ENCODE peak calls at places on chromosomes 1 and 21, in eight cellular contexts. H, Q, R, M, A, E, N and T are unnamed samples.

GRCh38 chr1:37705399-37705798 is 13.1 kb downstream of the CDCA8 start:
- DNase-seq in H (no peak), Q (no peak), R (no peak), M (no peak), A (peak; percentile 32), E (no peak), N (no peak), T (no peak)

GRCh38 chr1:217747156-217747769 is 116.1 kb downstream of the SPATA17 start:
- DNase-seq in H (no peak), Q (peak; percentile 57), R (no peak), M (no peak), A (no peak), E (no peak), N (peak; percentile 44), T (no peak)

GRCh38 chr1:67843746-67844145 is 10.5 kb upstream of the GNG12 start:
- DNase-seq in H (no peak), Q (no peak), R (no peak), M (no peak), A (no peak), E (no peak), N (no peak), T (no peak)

GRCh38 chr1:160428655-160429054 is 28.3 kb downstream of the VANGL2 start:
- DNase-seq in H (peak; percentile 37), Q (peak; percentile 72), R (peak; percentile 56), M (peak; percentile 52), A (no peak), E (no peak), N (peak; percentile 54), T (peak; percentile 49)

GRCh38 chr1:176118985-176119384 is 88.1 kb downstream of the COP1 start:
- DNase-seq in H (no peak), Q (no peak), R (no peak), M (no peak), A (no peak), E (no peak), N (no peak), T (no peak)

GRCh38 chr1:176379626-176380339 is 83.2 kb upstream of the PAPPA2 start:
- DNase-seq in H (no peak), Q (peak; percentile 1), R (no peak), M (peak; percentile 13), A (no peak), E (no peak), N (peak; percentile 5), T (no peak)

GRCh38 chr1:177170756-177171535 is at the start of gene BRINP2:
- DNase-seq in H (peak; percentile 50), Q (peak; percentile 30), R (peak; percentile 37), M (no peak), A (peak; percentile 24), E (no peak), N (peak; percentile 52), T (peak; percentile 28)

GRCh38 chr1:1562556-1563195 is 12.0 kb downstream of the SSU72 start:
- DNase-seq in H (no peak), Q (no peak), R (no peak), M (no peak), A (no peak), E (no peak), N (no peak), T (no peak)

GRCh38 chr1:228163004-228163753 is 2.4 kb upstream of the IBA57 start:
- DNase-seq in H (peak; percentile 59), Q (peak; percentile 67), R (peak; percentile 34), M (no peak), A (peak; percentile 82), E (peak; percentile 87), N (peak; percentile 82), T (peak; percentile 5)

GRCh38 chr1:62523860-62524259 is 73.5 kb upstream of the ANGPTL3 start:
- DNase-seq in H (no peak), Q (no peak), R (no peak), M (no peak), A (no peak), E (no peak), N (no peak), T (no peak)

GRCh38 chr1:235878082-235878781 is 11.5 kb upstream of the LYST start:
- DNase-seq in H (no peak), Q (no peak), R (no peak), M (peak; percentile 19), A (no peak), E (no peak), N (no peak), T (no peak)

GRCh38 chr1:208280184-208280583 is 36.0 kb upstream of the PLXNA2 start:
- DNase-seq in H (no peak), Q (no peak), R (no peak), M (no peak), A (no peak), E (no peak), N (no peak), T (no peak)

GRCh38 chr1:82565546-82565945 is 764.8 kb downstream of the ADGRL2 start:
- DNase-seq in H (no peak), Q (peak; percentile 61), R (peak; percentile 15), M (peak; percentile 13), A (no peak), E (no peak), N (peak; percentile 86), T (no peak)

GRCh38 chr1:231053493-231054162 is 13.6 kb upstream of the FAM89A start:
- DNase-seq in H (no peak), Q (peak; percentile 93), R (peak; percentile 78), M (peak; percentile 16), A (peak; percentile 20), E (no peak), N (no peak), T (no peak)

GRCh38 chr1:235932090-235932510 is 65.4 kb upstream of the LYST start:
- DNase-seq in H (no peak), Q (no peak), R (no peak), M (no peak), A (no peak), E (no peak), N (peak; percentile 54), T (no peak)

GRCh38 chr1:63601061-63601460 is 7.8 kb downstream of the PGM1 start:
- DNase-seq in H (no peak), Q (no peak), R (no peak), M (no peak), A (no peak), E (no peak), N (no peak), T (no peak)

GRCh38 chr1:187408217-187409004 is 579.7 kb downstream of the PLA2G4A start:
- DNase-seq in H (no peak), Q (peak; percentile 67), R (no peak), M (no peak), A (no peak), E (no peak), N (peak; percentile 33), T (no peak)

GRCh38 chr1:32775640-32776337 is 41.4 kb downstream of the YARS1 start:
- DNase-seq in H (no peak), Q (no peak), R (no peak), M (no peak), A (no peak), E (peak; percentile 20), N (no peak), T (no peak)

GRCh38 chr1:41807390-41807789 is 111.3 kb downstream of the HIVEP3 start:
- DNase-seq in H (peak; percentile 52), Q (no peak), R (no peak), M (no peak), A (no peak), E (no peak), N (no peak), T (no peak)

GRCh38 chr1:63148825-63149645 is 173.3 kb upstream of the FOXD3 start:
- DNase-seq in H (no peak), Q (peak; percentile 78), R (no peak), M (peak; percentile 44), A (no peak), E (no peak), N (peak; percentile 35), T (no peak)

GRCh38 chr1:12031039-12031980 is 12.0 kb downstream of the MIIP start:
- DNase-seq in H (peak; percentile 54), Q (peak; percentile 51), R (no peak), M (no peak), A (no peak), E (no peak), N (peak; percentile 18), T (no peak)

DNA sequence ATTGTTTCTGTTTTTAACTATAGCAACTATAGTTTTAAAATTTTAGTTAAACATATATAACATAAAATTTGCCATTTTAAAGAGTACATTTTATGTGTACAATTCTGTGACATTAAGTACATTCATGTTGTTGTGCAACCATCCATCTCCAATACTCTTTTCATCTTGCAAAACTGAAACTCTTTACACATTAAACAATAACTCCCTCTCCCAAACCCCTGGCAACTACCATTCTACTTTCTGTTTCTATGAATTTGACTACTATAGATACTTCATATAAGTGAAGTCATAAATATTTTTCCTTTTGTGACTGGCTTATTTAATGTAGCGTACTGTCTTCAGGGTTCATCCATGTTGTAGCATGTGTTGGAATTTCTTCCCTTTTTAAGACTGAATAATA is 25.9 kb downstream of the PCBP3 start:
- DNase-seq in H (no peak), Q (no peak), R (no peak), M (no peak), A (no peak), E (no peak), N (no peak), T (no peak)
- TF ChIP-seq CTCF in H (no peak), Q (no peak), R (no peak), M (no peak), A (no peak), E (no peak), N (no peak), T (no peak)

GRCh38 chr1:23793018-23793781 is 2.3 kb downstream of the LYPLA2 start:
- DNase-seq in H (no peak), Q (peak; percentile 48), R (no peak), M (no peak), A (no peak), E (no peak), N (peak; percentile 48), T (no peak)
- H3K4me3 ChIP-seq in H (no peak overlapping the region), Q (no peak overlapping the region), R (no peak overlapping the region), M (no peak overlapping the region), A (no peak overlapping the region), E (no peak overlapping the region), N (no peak overlapping the region), T (no peak overlapping the region)

DNA sequence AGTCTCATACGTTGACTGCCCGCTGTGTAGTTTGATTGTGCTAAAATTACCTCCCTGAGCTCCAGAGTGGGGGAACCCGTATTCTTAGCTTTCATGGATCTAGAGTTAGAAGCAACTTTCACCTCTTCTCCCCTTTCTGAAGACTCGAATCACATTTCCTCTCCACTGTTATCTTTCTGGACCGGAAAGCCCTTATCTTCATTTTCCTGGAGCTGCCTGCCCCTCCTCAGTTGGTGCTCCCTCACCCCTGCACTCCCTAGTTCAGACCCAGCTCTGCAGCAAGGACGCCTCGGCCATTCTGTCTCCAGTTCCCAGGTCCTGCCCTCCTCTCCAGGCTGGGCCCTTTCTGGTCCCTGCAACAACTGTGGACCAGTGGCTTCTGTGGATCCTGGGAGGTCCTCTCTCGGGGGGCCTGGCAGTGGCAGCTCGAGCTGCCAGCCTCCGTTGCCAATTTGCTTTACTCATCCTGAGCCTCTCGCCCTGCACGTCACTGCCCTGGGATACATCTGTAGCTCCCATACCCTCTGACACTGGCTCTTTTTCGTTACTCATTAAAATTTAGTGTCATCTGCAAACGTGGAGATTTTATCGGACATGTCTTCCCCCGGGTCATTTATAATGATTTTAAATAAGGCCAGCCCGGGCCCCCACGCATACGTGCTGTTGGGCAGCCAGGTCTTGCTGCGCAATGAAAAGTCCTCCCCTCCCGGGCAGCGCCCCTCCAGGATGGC is 141.5 kb upstream of the VAMP3 start:
- DNase-seq in H (no peak), Q (no peak), R (no peak), M (no peak), A (no peak), E (no peak), N (no peak), T (no peak)
- H3K27me3 ChIP-seq in H (no peaks in the 10 kb centered on the region), Q (no peaks in the 10 kb centered on the region), R (no peaks in the 10 kb centered on the region), M (no peaks in the 10 kb centered on the region), A (no peaks in the 10 kb centered on the region), E (peaks cover 53% of the 10 kb centered on the region), N (no peaks in the 10 kb centered on the region), T (peaks cover 4% of the 10 kb centered on the region)

GRCh38 chr1:201530741-201531521 is 8.0 kb upstream of the NAV1 start:
- DNase-seq in H (peak; percentile 86), Q (peak; percentile 91), R (peak; percentile 55), M (peak; percentile 94), A (peak; percentile 92), E (peak; percentile 93), N (peak; percentile 54), T (peak; percentile 33)
- TF ChIP-seq CTCF in H (peak; percentile 80), Q (peak; percentile 87), R (peak; percentile 47), M (peak; percentile 84), A (peak; percentile 91), E (peak; percentile 75), N (peak; percentile 87), T (peak; percentile 84)